ENCODE peak calls at places on chromosomes 6 and 20, in four cellular contexts. One of them, this sample, is unnamed.
A peak's percentile ranks its signal among the peaks of the same experiment; 100 is the strongest.

GRCh38 chr20:32070690-32071213 is 18.7 kb downstream of the HCK start:
- DNase-seq in IMR-90: no peak
- DNase-seq in foreskin fibroblast: no peak
- DNase-seq in heart right ventricle: no peak
- DNase-seq in this sample: no peak

GRCh38 chr6:107731422-107732319 is 92.4 kb downstream of the SCML4 start:
- DNase-seq in IMR-90: no peak
- DNase-seq in foreskin fibroblast: no peak
- DNase-seq in heart right ventricle: no peak
- DNase-seq in this sample: no peak

GRCh38 chr6:74574794-74575193 is 631.1 kb downstream of the COL12A1 start:
- DNase-seq in heart right ventricle: no peak
- DNase-seq in IMR-90: peak; percentile 58
- DNase-seq in foreskin fibroblast: peak; percentile 44
- DNase-seq in this sample: peak; percentile 44

GRCh38 chr6:26304213-26305096 is 60.5 kb upstream of the BTN3A2 start:
- DNase-seq in foreskin fibroblast: peak; percentile 84
- DNase-seq in IMR-90: peak; percentile 70
- DNase-seq in heart right ventricle: no peak
- DNase-seq in this sample: peak; percentile 81

GRCh38 chr6:112343375-112343774 is 3.8 kb upstream of the RFPL4B start:
- DNase-seq in heart right ventricle: no peak
- DNase-seq in IMR-90: no peak
- DNase-seq in foreskin fibroblast: no peak
- DNase-seq in this sample: no peak

GRCh38 chr6:31948753-31949413 is 3.0 kb downstream of the CFB start:
- DNase-seq in heart right ventricle: no peak
- DNase-seq in IMR-90: peak; percentile 50
- DNase-seq in foreskin fibroblast: peak; percentile 62
- DNase-seq in this sample: peak; percentile 86

GRCh38 chr6:6654599-6655575 is 66.4 kb downstream of the LY86 start:
- DNase-seq in IMR-90: no peak
- DNase-seq in heart right ventricle: no peak
- DNase-seq in foreskin fibroblast: no peak
- DNase-seq in this sample: no peak

GRCh38 chr20:35120012-35120701 is 27.0 kb downstream of the EDEM2 start:
- DNase-seq in heart right ventricle: no peak
- DNase-seq in foreskin fibroblast: peak; percentile 38
- DNase-seq in IMR-90: peak; percentile 89
- DNase-seq in this sample: peak; percentile 85

GRCh38 chr6:43436577-43437282 is 9.4 kb downstream of the ABCC10 start:
- DNase-seq in IMR-90: peak; percentile 65
- DNase-seq in heart right ventricle: no peak
- DNase-seq in foreskin fibroblast: peak; percentile 98
- DNase-seq in this sample: peak; percentile 86

GRCh38 chr20:51966296-51966971 is 164.1 kb upstream of the SALL4 start:
- DNase-seq in IMR-90: peak; percentile 63
- DNase-seq in foreskin fibroblast: peak; percentile 78
- DNase-seq in heart right ventricle: peak; percentile 13
- DNase-seq in this sample: peak; percentile 78

GRCh38 chr6:6837541-6838080 is 249.1 kb downstream of the LY86 start:
- DNase-seq in foreskin fibroblast: no peak
- DNase-seq in heart right ventricle: no peak
- DNase-seq in IMR-90: no peak
- DNase-seq in this sample: no peak

GRCh38 chr20:25669826-25670422 is 26.7 kb downstream of the ZNF337 start:
- DNase-seq in heart right ventricle: no peak
- DNase-seq in IMR-90: peak; percentile 87
- DNase-seq in foreskin fibroblast: peak; percentile 89
- DNase-seq in this sample: peak; percentile 86
- TF ChIP-seq CTCF in heart right ventricle: no peak
- TF ChIP-seq CTCF in IMR-90: peak; percentile 14
- TF ChIP-seq CTCF in foreskin fibroblast: peak; percentile 3
- TF ChIP-seq CTCF in this sample: peak; percentile 12

DNA sequence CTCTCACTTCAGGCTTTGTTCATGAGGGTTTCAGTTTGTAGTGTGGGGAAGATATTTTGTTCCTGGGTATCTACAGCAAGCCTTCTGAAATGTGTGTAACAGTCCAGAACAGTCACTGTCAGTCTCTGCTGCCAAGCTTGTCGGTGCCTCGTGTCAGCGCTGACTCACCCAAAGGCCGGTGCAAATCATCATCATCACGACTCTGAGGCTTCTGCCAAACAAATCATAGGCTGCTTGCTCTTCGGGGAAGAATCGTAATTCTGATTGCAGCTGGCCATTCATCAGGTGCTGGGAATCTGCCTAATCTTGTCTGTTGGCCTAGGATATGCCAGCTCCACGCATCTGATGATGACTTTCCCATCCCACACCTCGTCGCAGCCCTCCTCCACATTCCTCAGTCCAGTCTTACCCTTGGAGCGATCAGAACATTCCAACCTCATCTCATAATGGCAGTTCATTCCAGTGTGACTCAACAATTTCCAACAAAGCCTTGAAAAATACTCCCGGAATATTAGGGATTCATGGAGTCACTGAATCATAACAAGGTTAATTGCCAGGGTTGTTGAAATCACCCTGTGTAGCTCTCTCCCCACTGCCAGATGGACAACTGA is 40.9 kb downstream of the ALDH8A1 start:
- DNase-seq in IMR-90: peak; percentile 100
- DNase-seq in heart right ventricle: peak; percentile 34
- DNase-seq in foreskin fibroblast: peak; percentile 98
- DNase-seq in this sample: peak; percentile 100
- H3K4me3 ChIP-seq in IMR-90: peak overlapping the region; percentile 7
- H3K4me3 ChIP-seq in heart right ventricle: no peak overlapping the region
- H3K4me3 ChIP-seq in foreskin fibroblast: peak overlapping the region; percentile 12
- H3K4me3 ChIP-seq in this sample: peak overlapping the region; percentile 24

GRCh38 chr6:1634081-1634480 is 24.4 kb downstream of the FOXC1 start:
- DNase-seq in heart right ventricle: no peak
- DNase-seq in IMR-90: no peak
- DNase-seq in foreskin fibroblast: no peak
- DNase-seq in this sample: no peak
- TF ChIP-seq CTCF in heart right ventricle: no peak
- TF ChIP-seq CTCF in IMR-90: no peak
- TF ChIP-seq CTCF in foreskin fibroblast: no peak
- TF ChIP-seq CTCF in this sample: no peak

GRCh38 chr6:28867078-28867414 is 56.7 kb downstream of the TRIM27 start:
- DNase-seq in heart right ventricle: no peak
- DNase-seq in IMR-90: peak; percentile 3
- DNase-seq in foreskin fibroblast: no peak
- DNase-seq in this sample: peak; percentile 13
- H3K4me3 ChIP-seq in heart right ventricle: peak overlapping the region; percentile 72
- H3K4me3 ChIP-seq in IMR-90: peak overlapping the region; percentile 93
- H3K4me3 ChIP-seq in foreskin fibroblast: peak overlapping the region; percentile 53
- H3K4me3 ChIP-seq in this sample: peak overlapping the region; percentile 56

DNA sequence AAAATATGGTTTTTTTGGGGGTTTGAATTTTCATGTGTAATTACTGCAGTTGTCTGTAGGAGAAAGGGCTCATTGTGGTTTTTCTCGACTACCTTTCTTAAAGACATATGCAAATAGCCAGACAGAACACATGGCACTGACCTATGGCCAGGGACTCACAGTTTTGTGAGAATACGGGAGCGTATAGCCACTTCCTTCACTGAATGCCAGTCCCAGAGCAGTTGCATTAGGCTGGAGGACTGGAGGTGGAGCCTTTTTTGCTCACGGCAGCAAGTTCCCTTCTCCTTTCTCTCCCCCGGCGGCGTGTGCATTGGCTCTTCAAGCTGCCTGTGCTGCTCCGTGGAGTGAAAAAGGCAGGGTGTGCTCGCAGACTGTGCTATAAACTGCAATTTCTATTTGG is 114.9 kb downstream of the AKAP7 start:
- DNase-seq in heart right ventricle: peak; percentile 31
- DNase-seq in IMR-90: peak; percentile 48
- DNase-seq in foreskin fibroblast: peak; percentile 73
- DNase-seq in this sample: peak; percentile 52
- TF ChIP-seq CTCF in heart right ventricle: no peak
- TF ChIP-seq CTCF in IMR-90: no peak
- TF ChIP-seq CTCF in foreskin fibroblast: no peak
- TF ChIP-seq CTCF in this sample: no peak

DNA sequence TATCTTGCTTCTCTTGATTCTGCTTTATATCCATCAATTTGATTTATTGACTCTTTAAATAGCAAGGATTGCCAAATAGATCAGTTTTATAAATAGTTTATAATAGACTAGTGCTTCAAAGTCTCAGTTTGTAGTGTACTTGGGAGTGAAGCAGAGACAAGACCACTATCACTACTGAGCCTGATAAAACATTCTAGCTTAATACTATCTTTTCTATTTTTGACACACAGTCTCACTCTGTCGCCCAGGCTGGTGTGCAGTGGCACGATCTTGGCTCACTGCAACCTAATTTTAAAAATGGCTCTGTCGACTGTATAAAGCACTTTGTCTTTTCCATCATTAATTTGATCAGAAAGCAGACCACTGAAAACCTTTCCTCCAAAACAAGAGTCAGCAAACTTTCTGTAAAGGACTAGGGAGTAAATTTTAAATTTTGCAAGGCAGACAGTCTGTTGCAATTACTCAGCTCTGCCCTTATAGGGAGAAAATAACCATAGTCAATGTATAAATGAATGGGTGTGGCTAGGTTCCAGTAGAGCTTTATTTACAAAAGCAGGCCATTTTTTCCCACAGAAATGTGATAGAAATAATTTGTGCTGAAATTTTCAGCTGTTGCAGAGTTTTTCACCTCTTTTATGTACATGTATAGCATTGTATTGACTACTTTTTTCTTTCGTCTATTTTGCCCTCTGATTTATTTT is 7.5 kb downstream of the AMD1 start:
- DNase-seq in heart right ventricle: no peak
- DNase-seq in IMR-90: peak; percentile 44
- DNase-seq in foreskin fibroblast: no peak
- DNase-seq in this sample: no peak
- H3K4me3 ChIP-seq in heart right ventricle: no peak overlapping the region
- H3K4me3 ChIP-seq in IMR-90: no peak overlapping the region
- H3K4me3 ChIP-seq in foreskin fibroblast: no peak overlapping the region
- H3K4me3 ChIP-seq in this sample: no peak overlapping the region

DNA sequence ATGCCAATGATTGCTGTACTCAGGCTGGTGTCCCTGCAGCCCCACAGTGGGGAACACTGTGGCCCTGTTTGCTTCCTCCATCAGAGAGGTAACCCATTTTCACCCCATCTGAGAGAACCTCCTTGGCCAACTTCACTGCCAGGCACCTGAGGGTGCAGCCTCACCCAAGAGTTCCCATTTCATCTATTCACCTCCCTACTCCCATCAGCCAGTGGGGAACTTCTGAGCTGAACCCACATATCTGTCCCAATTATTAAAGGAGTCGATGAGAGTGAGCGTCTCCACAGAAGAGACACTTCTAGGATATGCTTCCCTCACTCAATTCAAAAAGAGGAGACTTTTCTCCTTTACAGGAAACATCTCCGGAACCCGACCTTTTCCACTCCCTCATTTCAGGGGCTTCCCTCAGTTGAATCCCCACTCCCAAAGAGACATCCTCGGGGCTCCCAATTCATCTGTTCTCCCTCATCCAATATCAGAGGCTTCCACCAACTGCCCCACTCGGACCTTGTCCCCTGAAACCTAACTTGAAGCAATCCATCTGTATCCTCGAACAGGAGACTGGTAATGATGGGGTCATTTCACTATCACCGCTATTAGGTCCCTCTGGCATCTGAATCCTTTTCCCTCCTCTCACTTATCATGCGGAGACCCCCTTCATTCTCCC is 988 bp downstream of the UBE2V1 start:
- DNase-seq in foreskin fibroblast: no peak
- DNase-seq in IMR-90: no peak
- DNase-seq in heart right ventricle: no peak
- DNase-seq in this sample: no peak
- TF ChIP-seq CTCF in foreskin fibroblast: no peak
- TF ChIP-seq CTCF in IMR-90: no peak
- TF ChIP-seq CTCF in heart right ventricle: no peak
- TF ChIP-seq CTCF in this sample: no peak

DNA sequence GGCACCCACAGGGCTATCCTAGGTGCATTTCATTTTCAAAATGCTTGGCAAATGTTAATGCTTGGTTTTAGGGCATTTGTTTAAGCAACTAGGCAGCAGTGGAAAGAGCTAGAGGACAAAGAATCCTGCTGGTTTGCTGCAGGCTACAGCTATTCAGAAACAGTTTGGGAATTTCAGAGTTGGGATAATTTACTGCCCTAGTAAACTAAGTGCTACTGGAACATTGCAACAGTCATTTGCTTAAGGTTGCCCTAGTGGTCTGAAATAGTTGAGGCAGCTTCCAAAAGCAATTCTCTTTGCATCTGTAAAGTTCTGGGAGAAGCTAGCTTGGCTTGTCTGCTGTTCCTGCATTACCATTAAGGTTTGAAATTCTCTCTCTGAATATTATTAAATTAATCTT is 312.7 kb downstream of the LAMA2 start:
- DNase-seq in foreskin fibroblast: peak; percentile 12
- DNase-seq in heart right ventricle: no peak
- DNase-seq in IMR-90: no peak
- DNase-seq in this sample: no peak
- H3K4me3 ChIP-seq in foreskin fibroblast: no peak overlapping the region
- H3K4me3 ChIP-seq in heart right ventricle: no peak overlapping the region
- H3K4me3 ChIP-seq in IMR-90: no peak overlapping the region
- H3K4me3 ChIP-seq in this sample: no peak overlapping the region

GRCh38 chr6:30914076-30914853 is at the start of gene VARS2:
- DNase-seq in heart right ventricle: peak; percentile 92
- DNase-seq in foreskin fibroblast: peak; percentile 98
- DNase-seq in IMR-90: peak; percentile 88
- DNase-seq in this sample: peak; percentile 89
- TF ChIP-seq CTCF in heart right ventricle: no peak
- TF ChIP-seq CTCF in foreskin fibroblast: peak; percentile 36
- TF ChIP-seq CTCF in IMR-90: peak; percentile 54
- TF ChIP-seq CTCF in this sample: peak; percentile 6

GRCh38 chr6:130865793-130866192 is 38.6 kb downstream of the SMLR1 start:
- DNase-seq in heart right ventricle: no peak
- DNase-seq in foreskin fibroblast: no peak
- DNase-seq in IMR-90: no peak
- DNase-seq in this sample: no peak
- H3K4me3 ChIP-seq in heart right ventricle: no peak overlapping the region
- H3K4me3 ChIP-seq in foreskin fibroblast: no peak overlapping the region
- H3K4me3 ChIP-seq in IMR-90: no peak overlapping the region
- H3K4me3 ChIP-seq in this sample: no peak overlapping the region